ENCODE peak calls at places on chromosomes 1 and 21, in eight cellular contexts. S, R, E, N, W, I, X and J are unnamed samples.

GRCh38 chr1:210407207-210407886 is 78.6 kb downstream of the HHAT start:
- DNase-seq in R (peak; percentile 67), I (peak; percentile 42), S (peak; percentile 92), X (peak; percentile 74), E (peak; percentile 70), N (peak; percentile 65), W (peak; percentile 57), J (peak; percentile 59)

GRCh38 chr1:19477284-19478240 is 7.8 kb downstream of the CAPZB start:
- DNase-seq in I (no peak), X (no peak), W (no peak), S (no peak), R (peak; percentile 33), E (no peak), N (no peak), J (peak; percentile 26)

GRCh38 chr1:180916771-180917170 is 4.1 kb downstream of the KIAA1614 start:
- DNase-seq in X (no peak), N (no peak), I (no peak), S (peak; percentile 47), R (no peak), E (no peak), W (no peak), J (no peak)

GRCh38 chr1:3548156-3548893 is 63.0 kb downstream of the MEGF6 start:
- DNase-seq in W (no peak), S (no peak), I (peak; percentile 24), X (peak; percentile 32), N (no peak), R (no peak), E (peak; percentile 37), J (no peak)

GRCh38 chr21:39715804-39716397 is 29.1 kb upstream of the IGSF5 start:
- DNase-seq in W (peak; percentile 31), E (peak; percentile 77), I (peak; percentile 8), R (peak; percentile 66), N (peak; percentile 45), X (peak; percentile 63), S (peak; percentile 76), J (no peak)

GRCh38 chr1:33709174-33709573 is 154.7 kb upstream of the HMGB4 start:
- DNase-seq in E (no peak), X (no peak), S (no peak), W (no peak), I (no peak), N (no peak), R (no peak), J (no peak)

GRCh38 chr21:43995521-43996105 is 16.5 kb upstream of the TRAPPC10 start:
- DNase-seq in W (no peak), I (no peak), S (no peak), E (no peak), R (no peak), N (no peak), X (no peak), J (no peak)

GRCh38 chr1:58746757-58747156 is 37.1 kb downstream of the JUN start:
- DNase-seq in R (no peak), X (no peak), E (no peak), I (no peak), S (no peak), N (no peak), W (no peak), J (no peak)

GRCh38 chr1:14824314-14824915 is 225.9 kb downstream of the KAZN start:
- DNase-seq in R (no peak), E (no peak), W (no peak), X (no peak), I (no peak), N (no peak), S (no peak), J (no peak)

GRCh38 chr1:68963353-68963752 is 466.5 kb upstream of the DEPDC1 start:
- DNase-seq in I (no peak), E (no peak), W (no peak), R (no peak), N (no peak), X (no peak), S (no peak), J (no peak)

GRCh38 chr1:109975718-109976117 is 8.8 kb upstream of the AHCYL1 start:
- DNase-seq in R (no peak), W (no peak), X (no peak), N (no peak), I (no peak), E (no peak), S (no peak), J (no peak)

GRCh38 chr1:228262475-228262874 is 54.6 kb downstream of the OBSCN start:
- DNase-seq in R (no peak), E (no peak), X (no peak), N (no peak), I (no peak), W (no peak), S (peak; percentile 17), J (no peak)

GRCh38 chr1:87048237-87048636 is 133.8 kb downstream of the HS2ST1 start:
- DNase-seq in N (no peak), I (no peak), E (no peak), R (no peak), S (no peak), W (no peak), X (no peak), J (no peak)

GRCh38 chr1:186658999-186659398 is 21.2 kb downstream of the PTGS2 start:
- DNase-seq in N (no peak), W (no peak), I (no peak), S (no peak), X (no peak), E (no peak), R (no peak), J (no peak)

GRCh38 chr21:45132841-45133573 is 58.6 kb downstream of the ADARB1 start:
- DNase-seq in S (peak; percentile 18), R (no peak), E (no peak), W (no peak), I (no peak), N (peak; percentile 33), X (peak; percentile 57), J (no peak)

GRCh38 chr1:70171512-70171911 is 33.9 kb downstream of the LRRC40 start:
- DNase-seq in E (no peak), S (no peak), N (no peak), R (no peak), X (no peak), I (no peak), W (no peak), J (no peak)

GRCh38 chr21:44614961-44615391 is 3.1 kb downstream of the KRTAP10-8 start:
- DNase-seq in E (no peak), N (no peak), X (no peak), R (no peak), I (no peak), W (no peak), S (no peak), J (peak; percentile 41)

GRCh38 chr1:172898866-172899265 is 151.9 kb downstream of the TNFSF18 start:
- DNase-seq in W (no peak), S (no peak), I (no peak), N (no peak), X (no peak), R (no peak), E (no peak), J (no peak)

GRCh38 chr1:205528446-205528886 is 24.0 kb downstream of the CDK18 start:
- DNase-seq in S (no peak), E (no peak), W (no peak), R (no peak), N (no peak), I (no peak), X (no peak), J (no peak)

DNA sequence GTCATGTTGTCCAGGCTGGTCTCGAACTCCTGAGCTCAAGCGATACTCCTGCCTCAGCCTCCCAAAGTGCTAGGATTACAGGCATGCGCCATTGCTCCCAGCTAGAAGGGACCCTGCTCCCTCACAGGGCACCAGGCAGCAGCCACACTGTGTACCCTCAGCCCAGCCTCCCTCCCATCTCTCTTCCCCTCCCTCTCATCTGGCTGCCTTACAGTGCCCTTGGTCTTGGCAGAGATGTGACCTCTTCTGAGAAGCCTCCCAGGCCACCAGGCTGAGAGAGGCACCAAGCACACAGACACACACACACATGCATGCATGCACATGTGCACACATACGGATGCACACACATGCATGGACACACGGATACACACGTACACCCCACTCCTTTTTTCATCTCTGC is 25.0 kb downstream of the EPHA2 start:
- DNase-seq in N (no peak), R (no peak), X (no peak), E (no peak), I (no peak), S (no peak), W (no peak), J (peak; percentile 16)
- H3K27ac ChIP-seq in N (no peak overlapping the region), R (no peak overlapping the region), X (no peak overlapping the region), E (no peak overlapping the region), I (peak overlapping the region; percentile 21), S (no peak overlapping the region), W (peak overlapping the region; percentile 39), J (no peak overlapping the region)

DNA sequence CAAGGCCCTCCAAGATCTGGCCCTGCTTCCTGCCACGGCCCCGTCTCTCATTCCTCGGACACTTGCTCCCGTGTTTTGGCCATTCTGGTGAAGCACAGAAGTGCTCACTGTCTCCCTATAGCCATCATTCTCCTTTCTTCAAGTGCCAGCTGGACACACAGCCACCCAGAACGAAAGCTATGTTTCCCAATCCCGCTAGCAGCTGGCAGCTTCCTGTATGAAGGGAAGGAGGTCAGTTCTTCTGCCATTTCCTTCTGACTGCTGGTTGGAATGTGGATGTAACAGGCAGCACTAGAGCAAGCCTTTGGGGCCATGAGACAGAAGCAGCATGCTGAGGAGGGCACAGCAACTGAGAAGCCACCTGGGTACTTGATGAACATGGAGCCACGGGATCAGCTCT is 82.8 kb downstream of the TGFBR3 start:
- DNase-seq in R (no peak), W (no peak), N (no peak), E (no peak), I (no peak), S (no peak), X (no peak), J (peak; percentile 50)
- H3K27ac ChIP-seq in R (no peak overlapping the region), W (peak overlapping the region; percentile 41), N (no peak overlapping the region), E (no peak overlapping the region), I (no peak overlapping the region), S (no peak overlapping the region), X (peak overlapping the region; percentile 37), J (no peak overlapping the region)

GRCh38 chr21:38495242-38495641 is 3.0 kb downstream of the ERG start:
- DNase-seq in W (no peak), N (no peak), R (no peak), S (no peak), I (no peak), E (no peak), X (no peak), J (no peak)

GRCh38 chr21:38494688-38495087 is 3.6 kb downstream of the ERG start:
- DNase-seq in N (no peak), X (no peak), W (no peak), R (peak; percentile 36), I (no peak), E (no peak), S (no peak), J (no peak)

GRCh38 chr21:38493549-38494253 is 4.6 kb downstream of the ERG start:
- DNase-seq in R (no peak), N (no peak), W (no peak), I (no peak), S (no peak), E (no peak), X (no peak), J (no peak)

GRCh38 chr21:38496224-38496623 is 2.1 kb downstream of the ERG start:
- DNase-seq in S (no peak), N (no peak), E (no peak), R (no peak), I (no peak), W (no peak), X (no peak), J (no peak)

GRCh38 chr21:38494254-38494648 is 4.0 kb downstream of the ERG start:
- DNase-seq in E (no peak), X (no peak), N (no peak), I (no peak), W (no peak), R (no peak), S (no peak), J (no peak)
- H3K27ac ChIP-seq in E (no peak overlapping the region), X (no peak overlapping the region), N (no peak overlapping the region), I (no peak overlapping the region), W (peak overlapping the region; percentile 88), R (peak overlapping the region; percentile 85), S (no peak overlapping the region), J (no peak overlapping the region)

GRCh38 chr1:234476172-234476571 is 2.8 kb downstream of the TARBP1 start:
- DNase-seq in S (no peak), X (no peak), W (no peak), N (no peak), I (no peak), E (no peak), R (no peak), J (no peak)
- H3K27ac ChIP-seq in S (no peak overlapping the region), X (no peak overlapping the region), W (no peak overlapping the region), N (no peak overlapping the region), I (no peak overlapping the region), E (no peak overlapping the region), R (no peak overlapping the region), J (no peak overlapping the region)